ENCODE peak calls at places on chromosomes 11 and 22, in nine cellular contexts. J is GM12891; C is left cardiac atrium; W is stimulated activated CD4-positive, alpha-beta T cell treated with anti-CD3 and anti-CD28 coated beads, Interleukin-4, amount 100 ng/mL, for 48 hours; X is activated gamma-delta T cell treated with Interleukin-2 at 50 U/mL for 16 hours; D is EH; B is CD8-positive, alpha-beta memory T cell; P is mesenchymal stem cell; N is nephron progenitor cell. G is an unnamed sample.

GRCh38 chr11:7964873-7965272 is 374 bp downstream of the NLRP10 start:
- DNase-seq in P (peak), J (no peak), N (no peak), B (no peak), X (no peak), W (no peak), C (no peak), D (peak), G (no peak)

GRCh38 chr11:64262271-64263002 is 11.1 kb downstream of the PLCB3 start:
- DNase-seq in P (no peak), J (no peak), N (no peak), B (no peak), C (no peak), D (no peak), X (no peak), W (no peak), G (no peak)

GRCh38 chr11:94731921-94732601 is 36.1 kb upstream of the AMOTL1 start:
- DNase-seq in P (peak), D (peak), B (no peak), X (no peak), J (no peak), N (no peak), W (no peak), C (peak), G (no peak)

GRCh38 chr11:85759915-85760314 is 51.0 kb downstream of the SYTL2 start:
- DNase-seq in P (peak), J (no peak), D (peak), W (no peak), X (no peak), C (no peak), B (no peak), N (no peak), G (no peak)

GRCh38 chr11:130094614-130095013 is 24.9 kb downstream of the APLP2 start:
- DNase-seq in C (no peak), W (no peak), J (no peak), N (no peak), X (no peak), D (no peak), B (no peak), P (no peak), G (no peak)

GRCh38 chr11:86396403-86396802 is 21.7 kb downstream of the CCDC81 start:
- DNase-seq in B (no peak), X (no peak), W (no peak), D (peak), J (no peak), P (peak), C (no peak), N (no peak), G (no peak)

GRCh38 chr22:37381489-37381888 is 45.8 kb downstream of the ELFN2 start:
- DNase-seq in D (peak), B (no peak), N (no peak), C (no peak), W (no peak), P (no peak), J (no peak), X (no peak), G (no peak)

GRCh38 chr11:12418019-12418611 is 40.7 kb downstream of the PARVA start:
- DNase-seq in C (peak), D (peak), W (no peak), N (no peak), J (no peak), P (no peak), B (no peak), X (no peak), G (no peak)

GRCh38 chr22:36289406-36289870 is 36.5 kb downstream of the APOL1 start:
- DNase-seq in P (no peak), W (no peak), C (peak), N (no peak), J (no peak), X (no peak), D (no peak), B (no peak), G (no peak)

GRCh38 chr22:44103735-44104134 is 77.0 kb upstream of the PARVG start:
- DNase-seq in X (no peak), J (no peak), C (no peak), W (no peak), B (no peak), D (no peak), P (no peak), N (no peak), G (no peak)

GRCh38 chr22:41907436-41908401 is 7.2 kb downstream of the SHISA8 start:
- DNase-seq in J (no peak), C (no peak), D (peak), X (no peak), N (no peak), W (no peak), B (no peak), P (no peak), G (no peak)

GRCh38 chr11:100923555-100923954 is 206.1 kb downstream of the PGR start:
- DNase-seq in C (no peak), B (no peak), P (no peak), J (no peak), W (no peak), D (peak), N (no peak), X (no peak), G (no peak)

GRCh38 chr22:35484651-35485372 is 55.8 kb upstream of the RASD2 start:
- DNase-seq in D (peak), B (no peak), J (no peak), X (no peak), C (no peak), W (no peak), N (no peak), P (peak), G (no peak)

GRCh38 chr11:43504316-43504950 is 145.7 kb downstream of the TTC17 start:
- DNase-seq in C (no peak), B (no peak), D (peak), J (no peak), X (no peak), N (peak), P (no peak), W (no peak), G (no peak)

G was measured in CD8-positive, alpha-beta T cell.